ENCODE peak calls at places on chromosomes 5 and 9, in five cellular contexts. X, E, H, Q and U are unnamed samples.

GRCh38 chr9:33466565-33467495 is 6.9 kb downstream of the NOL6 start:
- DNase-seq in X (no peak), Q (peak; percentile 81), H (peak; percentile 75), E (peak; percentile 84), U (peak; percentile 95)

GRCh38 chr5:6781711-6782110 is 68.5 kb downstream of the TENT4A start:
- DNase-seq in E (no peak), Q (no peak), X (peak; percentile 25), H (no peak), U (no peak)

GRCh38 chr5:135392256-135392655 is 6.8 kb downstream of the MACROH2A1 start:
- DNase-seq in X (no peak), E (no peak), H (no peak), Q (no peak), U (no peak)

GRCh38 chr5:80959768-80960442 is at the start of gene RASGRF2:
- DNase-seq in X (no peak), H (no peak), E (peak; percentile 60), Q (no peak), U (no peak)

GRCh38 chr5:4855889-4856288 is 284.2 kb upstream of the ADAMTS16 start:
- DNase-seq in E (no peak), H (no peak), X (no peak), Q (no peak), U (no peak)

GRCh38 chr9:121299467-121300282 is 31.7 kb downstream of the GSN start:
- DNase-seq in H (no peak), Q (peak; percentile 73), E (peak; percentile 93), X (no peak), U (no peak)

GRCh38 chr5:32852535-32852934 is 141.4 kb downstream of the NPR3 start:
- DNase-seq in X (no peak), E (no peak), H (peak; percentile 15), Q (peak; percentile 46), U (no peak)

GRCh38 chr5:150065346-150065745 is 21.0 kb downstream of the CSF1R start:
- DNase-seq in X (no peak), H (no peak), E (peak; percentile 78), Q (no peak), U (no peak)

GRCh38 chr5:56900395-56900794 is 9.0 kb upstream of the SETD9 start:
- DNase-seq in Q (no peak), X (no peak), E (no peak), H (no peak), U (no peak)

GRCh38 chr5:75335952-75336624 is 932 bp upstream of the HMGCR start:
- DNase-seq in H (peak; percentile 67), Q (no peak), E (no peak), X (no peak), U (peak; percentile 39)

GRCh38 chr5:59813761-59814562 is 79.6 kb downstream of the PDE4D start:
- DNase-seq in X (no peak), H (peak; percentile 51), E (no peak), Q (no peak), U (no peak)

GRCh38 chr9:38178282-38178681 is 109.3 kb upstream of the SHB start:
- DNase-seq in X (no peak), Q (no peak), H (no peak), E (no peak), U (no peak)

GRCh38 chr9:135711411-135711810 is 9.4 kb downstream of the KCNT1 start:
- DNase-seq in E (no peak), H (no peak), X (no peak), Q (no peak), U (no peak)

GRCh38 chr5:170622933-170623332 is 119.1 kb downstream of the KCNIP1 start:
- DNase-seq in H (no peak), X (no peak), Q (no peak), E (no peak), U (no peak)

GRCh38 chr9:131439224-131439623 is 45.3 kb downstream of the PRRC2B start:
- DNase-seq in E (no peak), X (no peak), H (no peak), Q (no peak), U (no peak)

GRCh38 chr5:127558273-127558672 is 40.8 kb downstream of the PRRC1 start:
- DNase-seq in X (no peak), E (no peak), H (no peak), Q (no peak), U (no peak)

GRCh38 chr9:114132550-114132918 is 22.8 kb upstream of the COL27A1 start:
- DNase-seq in X (no peak), H (no peak), Q (no peak), E (no peak), U (no peak)
- H3K4me1 ChIP-seq in X (no peaks in the 10 kb centered on the region), H (no peaks in the 10 kb centered on the region), Q (no peaks in the 10 kb centered on the region), E (peaks cover 26% of the 10 kb centered on the region), U (no peaks in the 10 kb centered on the region)

DNA sequence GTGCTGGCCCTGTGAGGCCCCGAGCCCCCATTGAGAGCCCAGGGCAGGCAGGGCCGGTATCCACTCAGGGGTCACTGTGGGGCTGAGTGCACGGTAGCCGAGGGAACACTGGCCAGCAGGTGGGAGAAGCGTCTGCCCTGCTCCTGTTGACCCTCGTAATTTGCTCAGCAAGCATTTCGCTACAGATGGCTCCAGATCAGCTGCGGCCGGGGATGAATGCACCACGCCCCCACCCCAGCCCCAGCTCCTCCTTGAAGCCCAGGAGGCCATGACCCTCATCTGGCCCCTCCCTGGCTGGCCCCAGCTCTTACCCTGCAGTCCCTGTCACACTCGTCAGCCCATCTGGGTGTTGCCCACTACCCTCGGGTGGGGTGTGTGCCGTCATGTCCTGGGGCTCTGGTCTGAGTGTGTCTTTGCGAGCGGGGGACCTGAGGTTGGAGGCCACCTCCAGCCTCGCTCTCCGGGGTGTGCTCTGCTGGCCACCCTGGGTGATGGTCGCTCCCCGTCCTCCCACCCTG is 6.1 kb upstream of the NRARP start:
- DNase-seq in E (no peak), Q (no peak), X (no peak), H (no peak), U (peak; percentile 39)
- H3K27ac ChIP-seq in E (no peak overlapping the region), Q (no peak overlapping the region), X (no peak overlapping the region), H (no peak overlapping the region), U (no peak overlapping the region)

GRCh38 chr5:17234384-17234783 is 17.0 kb downstream of the BASP1 start:
- DNase-seq in E (no peak), Q (no peak), H (no peak), X (no peak), U (no peak)

GRCh38 chr5:17230808-17231525 is 13.5 kb downstream of the BASP1 start:
- DNase-seq in H (no peak), E (no peak), X (no peak), Q (no peak), U (no peak)

GRCh38 chr5:17235736-17236330 is 18.4 kb downstream of the BASP1 start:
- DNase-seq in Q (no peak), X (no peak), E (no peak), H (no peak), U (no peak)

GRCh38 chr5:17232405-17232804 is 15.0 kb downstream of the BASP1 start:
- DNase-seq in E (no peak), X (no peak), H (no peak), Q (no peak), U (no peak)

DNA sequence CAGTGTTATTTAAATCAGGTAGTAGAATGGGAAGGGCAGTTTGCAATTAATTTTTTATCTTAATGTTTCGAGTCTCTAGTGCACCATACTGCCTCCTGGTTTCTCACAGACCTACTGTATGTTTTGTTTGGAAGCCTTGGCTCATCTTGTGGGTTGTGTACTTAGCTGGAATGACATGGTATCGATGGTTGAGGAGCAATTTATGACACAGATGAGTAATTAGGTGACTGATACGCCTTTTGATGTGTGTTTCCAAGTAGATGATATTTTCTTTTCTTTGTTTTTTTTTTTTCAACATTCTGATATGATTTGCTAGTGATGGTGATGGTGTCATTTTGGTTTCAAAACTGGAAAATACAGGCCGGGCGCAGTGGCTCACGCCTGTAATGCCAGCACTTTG is 16.1 kb downstream of the BASP1 start:
- DNase-seq in E (no peak), X (no peak), H (no peak), Q (no peak), U (no peak)
- H3K4me1 ChIP-seq in E (no peaks in the 10 kb centered on the region), X (peaks cover 18% of the 10 kb centered on the region), H (peaks cover 98% of the 10 kb centered on the region), Q (no peaks in the 10 kb centered on the region), U (no peaks in the 10 kb centered on the region)

DNA sequence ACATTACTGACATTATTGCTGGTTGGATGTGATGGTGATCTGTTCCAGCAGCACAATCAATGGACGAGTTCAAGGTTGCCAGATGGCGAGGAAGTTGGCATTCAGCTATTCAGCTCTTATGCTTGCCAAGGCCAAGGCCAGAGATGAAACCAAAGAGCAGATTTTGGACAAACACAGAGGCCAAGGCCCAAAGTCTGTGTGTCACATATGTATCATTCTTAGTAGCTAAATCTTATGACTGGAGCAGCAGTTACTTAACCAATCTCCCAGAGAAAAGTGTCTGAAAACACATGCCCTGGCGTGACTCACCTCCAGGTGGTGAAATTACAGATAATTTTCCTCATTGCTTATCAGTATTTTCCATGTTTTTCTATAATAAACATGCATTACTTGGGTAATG is 189.0 kb upstream of the EGFLAM start:
- DNase-seq in H (no peak), Q (no peak), X (peak; percentile 25), E (no peak), U (peak; percentile 19)
- H3K27ac ChIP-seq in H (no peak overlapping the region), Q (no peak overlapping the region), X (peak overlapping the region; percentile 33), E (no peak overlapping the region), U (no peak overlapping the region)

GRCh38 chr9:37010180-37010579 is 23.9 kb downstream of the PAX5 start:
- DNase-seq in X (no peak), H (no peak), Q (no peak), E (no peak), U (no peak)
- H3K4me1 ChIP-seq in X (no peaks in the 10 kb centered on the region), H (no peaks in the 10 kb centered on the region), Q (no peaks in the 10 kb centered on the region), E (no peaks in the 10 kb centered on the region), U (no peaks in the 10 kb centered on the region)

GRCh38 chr5:172827843-172828242 is 6.2 kb upstream of the ERGIC1 start:
- DNase-seq in E (no peak), Q (no peak), H (no peak), X (no peak), U (no peak)

GRCh38 chr5:172832383-172833315 is 1.4 kb upstream of the ERGIC1 start:
- DNase-seq in X (no peak), Q (no peak), E (no peak), H (no peak), U (no peak)

GRCh38 chr5:172828911-172829431 is 5.1 kb upstream of the ERGIC1 start:
- DNase-seq in X (no peak), H (no peak), Q (no peak), E (no peak), U (no peak)

GRCh38 chr5:172830876-172831662 is 3.0 kb upstream of the ERGIC1 start:
- DNase-seq in Q (no peak), H (no peak), E (no peak), X (no peak), U (no peak)

DNA sequence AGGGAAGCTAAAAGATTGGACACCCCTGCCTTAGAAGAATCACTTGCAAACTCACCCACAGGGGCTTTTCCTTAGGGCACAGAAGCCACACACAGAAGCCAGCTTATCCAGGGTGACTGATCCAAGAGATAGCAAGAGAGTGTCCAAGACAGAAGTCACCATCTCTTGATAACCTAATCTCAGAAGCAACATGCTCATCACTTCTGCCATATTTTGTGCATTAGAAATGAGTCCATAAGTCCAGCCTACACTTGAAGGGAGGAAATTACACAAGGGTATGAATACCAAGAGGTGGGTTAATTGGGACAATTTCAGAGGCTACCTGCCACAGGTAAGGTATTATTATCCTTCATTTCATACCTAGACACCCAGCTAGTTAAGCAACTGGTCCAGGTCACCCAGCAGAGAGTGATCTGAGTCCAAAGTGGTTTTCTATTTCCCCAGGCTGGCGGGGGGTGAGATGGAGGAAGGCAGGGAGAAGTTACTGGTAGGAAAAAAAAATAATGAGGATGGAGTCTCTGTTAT is 3.7 kb upstream of the ERGIC1 start:
- DNase-seq in Q (no peak), E (no peak), H (no peak), X (no peak), U (no peak)
- H3K27ac ChIP-seq in Q (no peak overlapping the region), E (no peak overlapping the region), H (peak overlapping the region; percentile 68), X (no peak overlapping the region), U (no peak overlapping the region)